ENCODE peak calls at places on chromosomes 7 and 10, in ten cellular contexts. One of them, this sample, is unnamed.

GRCh38 chr10:49608925-49609282 is 1.2 kb upstream of the SLC18A3 start:
- DNase-seq in choroid plexus epithelial cell: no peak
- DNase-seq in SK-N-SH: no peak
- DNase-seq in mesenchymal stem cell: no peak
- DNase-seq in cardiac muscle cell: no peak
- DNase-seq in fibroblast of lung: no peak
- DNase-seq in Peyer's patch: peak
- DNase-seq in epithelial cell of esophagus: no peak
- DNase-seq in esophagus squamous epithelium: no peak
- DNase-seq in CD8-positive, alpha-beta T cell: no peak
- DNase-seq in this sample: no peak

GRCh38 chr10:33335800-33336605 is 1.5 kb upstream of the NRP1 start:
- DNase-seq in SK-N-SH: peak
- DNase-seq in Peyer's patch: peak
- DNase-seq in CD8-positive, alpha-beta T cell: no peak
- DNase-seq in fibroblast of lung: peak
- DNase-seq in esophagus squamous epithelium: no peak
- DNase-seq in cardiac muscle cell: peak
- DNase-seq in mesenchymal stem cell: peak
- DNase-seq in choroid plexus epithelial cell: peak
- DNase-seq in epithelial cell of esophagus: no peak
- DNase-seq in this sample: no peak

GRCh38 chr10:66881814-66882213 is 44.0 kb upstream of the LRRTM3 start:
- DNase-seq in SK-N-SH: no peak
- DNase-seq in mesenchymal stem cell: no peak
- DNase-seq in cardiac muscle cell: no peak
- DNase-seq in choroid plexus epithelial cell: no peak
- DNase-seq in Peyer's patch: no peak
- DNase-seq in fibroblast of lung: no peak
- DNase-seq in CD8-positive, alpha-beta T cell: no peak
- DNase-seq in esophagus squamous epithelium: no peak
- DNase-seq in epithelial cell of esophagus: no peak
- DNase-seq in this sample: no peak

GRCh38 chr7:38222481-38223096 is 44.5 kb downstream of the STARD3NL start:
- DNase-seq in fibroblast of lung: peak
- DNase-seq in Peyer's patch: no peak
- DNase-seq in esophagus squamous epithelium: no peak
- DNase-seq in SK-N-SH: peak
- DNase-seq in cardiac muscle cell: peak
- DNase-seq in choroid plexus epithelial cell: peak
- DNase-seq in CD8-positive, alpha-beta T cell: no peak
- DNase-seq in epithelial cell of esophagus: peak
- DNase-seq in mesenchymal stem cell: peak
- DNase-seq in this sample: no peak

GRCh38 chr10:17578603-17579002 is 38.6 kb downstream of the HACD1 start:
- DNase-seq in CD8-positive, alpha-beta T cell: no peak
- DNase-seq in fibroblast of lung: no peak
- DNase-seq in mesenchymal stem cell: no peak
- DNase-seq in Peyer's patch: no peak
- DNase-seq in cardiac muscle cell: no peak
- DNase-seq in epithelial cell of esophagus: no peak
- DNase-seq in SK-N-SH: no peak
- DNase-seq in esophagus squamous epithelium: no peak
- DNase-seq in choroid plexus epithelial cell: no peak
- DNase-seq in this sample: no peak

GRCh38 chr7:82805527-82805960 is 357.1 kb downstream of the PCLO start:
- DNase-seq in cardiac muscle cell: peak
- DNase-seq in mesenchymal stem cell: peak
- DNase-seq in SK-N-SH: peak
- DNase-seq in epithelial cell of esophagus: peak
- DNase-seq in CD8-positive, alpha-beta T cell: no peak
- DNase-seq in choroid plexus epithelial cell: peak
- DNase-seq in esophagus squamous epithelium: no peak
- DNase-seq in fibroblast of lung: peak
- DNase-seq in Peyer's patch: no peak
- DNase-seq in this sample: peak

GRCh38 chr7:55534262-55534915 is 37.9 kb downstream of the VOPP1 start:
- DNase-seq in fibroblast of lung: peak
- DNase-seq in esophagus squamous epithelium: peak
- DNase-seq in SK-N-SH: no peak
- DNase-seq in mesenchymal stem cell: peak
- DNase-seq in epithelial cell of esophagus: peak
- DNase-seq in CD8-positive, alpha-beta T cell: peak
- DNase-seq in choroid plexus epithelial cell: peak
- DNase-seq in cardiac muscle cell: peak
- DNase-seq in Peyer's patch: peak
- DNase-seq in this sample: peak

GRCh38 chr10:71429929-71430328 is 33.2 kb downstream of the CDH23 start:
- DNase-seq in fibroblast of lung: no peak
- DNase-seq in SK-N-SH: peak
- DNase-seq in CD8-positive, alpha-beta T cell: no peak
- DNase-seq in Peyer's patch: peak
- DNase-seq in cardiac muscle cell: no peak
- DNase-seq in choroid plexus epithelial cell: no peak
- DNase-seq in epithelial cell of esophagus: no peak
- DNase-seq in mesenchymal stem cell: no peak
- DNase-seq in esophagus squamous epithelium: no peak
- DNase-seq in this sample: no peak

GRCh38 chr7:110841840-110842579 is 248.9 kb upstream of the LRRN3 start:
- DNase-seq in esophagus squamous epithelium: no peak
- DNase-seq in mesenchymal stem cell: no peak
- DNase-seq in choroid plexus epithelial cell: no peak
- DNase-seq in epithelial cell of esophagus: no peak
- DNase-seq in fibroblast of lung: no peak
- DNase-seq in CD8-positive, alpha-beta T cell: no peak
- DNase-seq in Peyer's patch: no peak
- DNase-seq in cardiac muscle cell: no peak
- DNase-seq in SK-N-SH: peak
- DNase-seq in this sample: peak

GRCh38 chr7:82549616-82550285 is 106.2 kb upstream of the CACNA2D1 start:
- DNase-seq in epithelial cell of esophagus: no peak
- DNase-seq in SK-N-SH: no peak
- DNase-seq in Peyer's patch: no peak
- DNase-seq in cardiac muscle cell: no peak
- DNase-seq in choroid plexus epithelial cell: no peak
- DNase-seq in fibroblast of lung: no peak
- DNase-seq in CD8-positive, alpha-beta T cell: no peak
- DNase-seq in mesenchymal stem cell: no peak
- DNase-seq in esophagus squamous epithelium: no peak
- DNase-seq in this sample: no peak

GRCh38 chr7:6607651-6608051 is 7.8 kb upstream of the ZNF853 start:
- DNase-seq in esophagus squamous epithelium: no peak
- DNase-seq in fibroblast of lung: no peak
- DNase-seq in epithelial cell of esophagus: no peak
- DNase-seq in choroid plexus epithelial cell: no peak
- DNase-seq in SK-N-SH: peak
- DNase-seq in cardiac muscle cell: no peak
- DNase-seq in CD8-positive, alpha-beta T cell: no peak
- DNase-seq in mesenchymal stem cell: no peak
- DNase-seq in Peyer's patch: no peak
- DNase-seq in this sample: no peak

GRCh38 chr7:44761207-44762161 is 12.8 kb downstream of the ZMIZ2 start:
- DNase-seq in choroid plexus epithelial cell: no peak
- DNase-seq in cardiac muscle cell: peak
- DNase-seq in SK-N-SH: peak
- DNase-seq in epithelial cell of esophagus: peak
- DNase-seq in esophagus squamous epithelium: no peak
- DNase-seq in CD8-positive, alpha-beta T cell: no peak
- DNase-seq in fibroblast of lung: no peak
- DNase-seq in mesenchymal stem cell: no peak
- DNase-seq in Peyer's patch: peak
- DNase-seq in this sample: no peak

GRCh38 chr10:45373783-45374450 is at the start of gene ALOX5:
- DNase-seq in Peyer's patch: peak
- DNase-seq in epithelial cell of esophagus: no peak
- DNase-seq in esophagus squamous epithelium: no peak
- DNase-seq in SK-N-SH: peak
- DNase-seq in choroid plexus epithelial cell: no peak
- DNase-seq in mesenchymal stem cell: no peak
- DNase-seq in CD8-positive, alpha-beta T cell: no peak
- DNase-seq in fibroblast of lung: no peak
- DNase-seq in cardiac muscle cell: peak
- DNase-seq in this sample: no peak

DNA sequence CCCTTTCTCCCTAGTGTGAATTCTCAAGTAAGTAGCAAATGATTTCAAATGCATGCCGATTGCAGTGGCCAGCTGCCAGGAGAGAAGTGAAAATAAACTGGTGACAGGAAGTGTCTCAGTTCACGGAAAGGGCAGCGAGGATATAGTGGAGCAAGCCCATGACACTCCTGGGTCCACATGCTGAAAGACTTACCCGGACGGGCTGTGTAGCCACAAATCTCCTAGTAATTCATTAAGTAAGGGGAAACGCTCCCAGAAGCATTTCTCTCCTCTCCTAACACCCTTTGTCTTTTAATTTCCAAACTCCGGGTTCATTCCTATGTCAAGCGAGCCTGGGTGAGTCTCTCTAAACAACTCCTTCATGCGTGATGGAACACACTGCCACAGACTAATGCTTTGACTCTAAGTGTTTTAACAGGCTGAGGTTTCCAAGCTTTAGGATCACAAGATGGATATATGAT is 125.6 kb downstream of the CYP26A1 start:
- DNase-seq in CD8-positive, alpha-beta T cell: no peak
- DNase-seq in SK-N-SH: no peak
- DNase-seq in epithelial cell of esophagus: peak
- DNase-seq in fibroblast of lung: peak
- DNase-seq in cardiac muscle cell: peak
- DNase-seq in esophagus squamous epithelium: no peak
- DNase-seq in mesenchymal stem cell: peak
- DNase-seq in Peyer's patch: peak
- DNase-seq in choroid plexus epithelial cell: peak
- DNase-seq in this sample: peak
- H3K4me3 ChIP-seq in CD8-positive, alpha-beta T cell: no peak
- H3K4me3 ChIP-seq in SK-N-SH: no peak
- H3K4me3 ChIP-seq in epithelial cell of esophagus: peak
- H3K4me3 ChIP-seq in fibroblast of lung: peak
- H3K4me3 ChIP-seq in cardiac muscle cell: no peak
- H3K4me3 ChIP-seq in esophagus squamous epithelium: peak
- H3K4me3 ChIP-seq in mesenchymal stem cell: no peak
- H3K4me3 ChIP-seq in Peyer's patch: peak
- H3K4me3 ChIP-seq in choroid plexus epithelial cell: peak
- H3K4me3 ChIP-seq in this sample: peak

GRCh38 chr7:36395171-36395894 is 5.7 kb downstream of the ANLN start:
- DNase-seq in epithelial cell of esophagus: no peak
- DNase-seq in esophagus squamous epithelium: no peak
- DNase-seq in choroid plexus epithelial cell: no peak
- DNase-seq in Peyer's patch: no peak
- DNase-seq in CD8-positive, alpha-beta T cell: no peak
- DNase-seq in fibroblast of lung: no peak
- DNase-seq in SK-N-SH: no peak
- DNase-seq in cardiac muscle cell: no peak
- DNase-seq in mesenchymal stem cell: no peak
- DNase-seq in this sample: no peak

GRCh38 chr7:36391436-36392198 is 2.0 kb downstream of the ANLN start:
- DNase-seq in fibroblast of lung: no peak
- DNase-seq in CD8-positive, alpha-beta T cell: no peak
- DNase-seq in cardiac muscle cell: no peak
- DNase-seq in choroid plexus epithelial cell: no peak
- DNase-seq in esophagus squamous epithelium: no peak
- DNase-seq in Peyer's patch: no peak
- DNase-seq in mesenchymal stem cell: peak
- DNase-seq in epithelial cell of esophagus: peak
- DNase-seq in SK-N-SH: no peak
- DNase-seq in this sample: no peak

GRCh38 chr7:36396150-36396549 is 6.5 kb downstream of the ANLN start:
- DNase-seq in CD8-positive, alpha-beta T cell: no peak
- DNase-seq in epithelial cell of esophagus: no peak
- DNase-seq in fibroblast of lung: peak
- DNase-seq in esophagus squamous epithelium: no peak
- DNase-seq in cardiac muscle cell: no peak
- DNase-seq in SK-N-SH: no peak
- DNase-seq in Peyer's patch: no peak
- DNase-seq in mesenchymal stem cell: peak
- DNase-seq in choroid plexus epithelial cell: peak
- DNase-seq in this sample: no peak

GRCh38 chr7:36390199-36391090 is 783 bp downstream of the ANLN start:
- DNase-seq in fibroblast of lung: peak
- DNase-seq in cardiac muscle cell: peak
- DNase-seq in SK-N-SH: peak
- DNase-seq in mesenchymal stem cell: peak
- DNase-seq in choroid plexus epithelial cell: peak
- DNase-seq in epithelial cell of esophagus: peak
- DNase-seq in CD8-positive, alpha-beta T cell: peak
- DNase-seq in esophagus squamous epithelium: peak
- DNase-seq in Peyer's patch: peak
- DNase-seq in this sample: peak

GRCh38 chr7:36393826-36394225 is 4.2 kb downstream of the ANLN start:
- DNase-seq in Peyer's patch: no peak
- DNase-seq in cardiac muscle cell: no peak
- DNase-seq in SK-N-SH: no peak
- DNase-seq in fibroblast of lung: no peak
- DNase-seq in CD8-positive, alpha-beta T cell: no peak
- DNase-seq in epithelial cell of esophagus: no peak
- DNase-seq in choroid plexus epithelial cell: no peak
- DNase-seq in mesenchymal stem cell: peak
- DNase-seq in esophagus squamous epithelium: no peak
- DNase-seq in this sample: no peak
- H3K4me3 ChIP-seq in Peyer's patch: no peak
- H3K4me3 ChIP-seq in cardiac muscle cell: no peak
- H3K4me3 ChIP-seq in SK-N-SH: no peak
- H3K4me3 ChIP-seq in fibroblast of lung: no peak
- H3K4me3 ChIP-seq in CD8-positive, alpha-beta T cell: no peak
- H3K4me3 ChIP-seq in epithelial cell of esophagus: no peak
- H3K4me3 ChIP-seq in choroid plexus epithelial cell: no peak
- H3K4me3 ChIP-seq in mesenchymal stem cell: no peak
- H3K4me3 ChIP-seq in esophagus squamous epithelium: no peak
- H3K4me3 ChIP-seq in this sample: no peak

GRCh38 chr10:113894581-113894980 is 40.1 kb downstream of the NHLRC2 start:
- DNase-seq in epithelial cell of esophagus: no peak
- DNase-seq in SK-N-SH: no peak
- DNase-seq in esophagus squamous epithelium: no peak
- DNase-seq in CD8-positive, alpha-beta T cell: no peak
- DNase-seq in Peyer's patch: no peak
- DNase-seq in fibroblast of lung: no peak
- DNase-seq in choroid plexus epithelial cell: no peak
- DNase-seq in cardiac muscle cell: no peak
- DNase-seq in mesenchymal stem cell: no peak
- DNase-seq in this sample: no peak
- H3K4me3 ChIP-seq in epithelial cell of esophagus: no peak
- H3K4me3 ChIP-seq in SK-N-SH: no peak
- H3K4me3 ChIP-seq in esophagus squamous epithelium: no peak
- H3K4me3 ChIP-seq in CD8-positive, alpha-beta T cell: no peak
- H3K4me3 ChIP-seq in Peyer's patch: no peak
- H3K4me3 ChIP-seq in fibroblast of lung: no peak
- H3K4me3 ChIP-seq in choroid plexus epithelial cell: no peak
- H3K4me3 ChIP-seq in cardiac muscle cell: no peak
- H3K4me3 ChIP-seq in mesenchymal stem cell: no peak
- H3K4me3 ChIP-seq in this sample: no peak

DNA sequence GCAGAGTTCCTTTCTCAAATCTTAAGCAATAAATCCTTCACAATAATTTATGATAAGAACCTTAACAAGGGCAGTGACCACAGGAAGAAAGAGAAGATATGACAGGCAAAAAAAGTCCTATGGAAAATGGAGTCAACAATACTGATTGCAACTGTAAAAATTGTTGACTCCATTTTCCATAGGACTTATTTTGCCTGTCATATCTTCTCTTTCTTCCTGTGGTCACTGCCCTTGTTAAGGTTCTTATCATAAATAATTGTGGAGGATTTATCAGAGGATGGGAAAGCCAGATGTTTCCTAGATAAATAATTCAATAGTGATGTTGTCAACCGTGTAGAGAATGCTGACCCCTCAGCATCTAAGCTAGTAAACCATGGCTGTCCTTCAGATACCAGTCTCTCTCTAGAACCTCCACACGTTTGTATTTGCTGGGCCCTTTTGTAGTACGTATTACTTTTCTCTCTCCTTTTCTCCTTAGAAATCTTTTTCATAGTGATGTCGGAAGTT is 172.6 kb upstream of the BET1 start:
- DNase-seq in CD8-positive, alpha-beta T cell: no peak
- DNase-seq in epithelial cell of esophagus: no peak
- DNase-seq in cardiac muscle cell: no peak
- DNase-seq in SK-N-SH: no peak
- DNase-seq in mesenchymal stem cell: no peak
- DNase-seq in choroid plexus epithelial cell: no peak
- DNase-seq in esophagus squamous epithelium: no peak
- DNase-seq in fibroblast of lung: no peak
- DNase-seq in Peyer's patch: no peak
- DNase-seq in this sample: no peak
- H3K4me3 ChIP-seq in CD8-positive, alpha-beta T cell: no peak
- H3K4me3 ChIP-seq in epithelial cell of esophagus: no peak
- H3K4me3 ChIP-seq in cardiac muscle cell: no peak
- H3K4me3 ChIP-seq in SK-N-SH: no peak
- H3K4me3 ChIP-seq in mesenchymal stem cell: no peak
- H3K4me3 ChIP-seq in choroid plexus epithelial cell: no peak
- H3K4me3 ChIP-seq in esophagus squamous epithelium: no peak
- H3K4me3 ChIP-seq in fibroblast of lung: no peak
- H3K4me3 ChIP-seq in Peyer's patch: no peak
- H3K4me3 ChIP-seq in this sample: no peak

This sample was measured in BJ.